ENCODE peak calls at places on chromosome 15, in nine cellular contexts. One of them, this sample, is unnamed.

GRCh38 chr15:68479406-68479805 is 47.4 kb upstream of the ITGA11 start:
- DNase-seq in T-helper 22 cell: no peak
- DNase-seq in K562: no peak
- DNase-seq in head of caudate nucleus: no peak
- DNase-seq in NCI-H1092: no peak
- DNase-seq in NCI-H510A treated with DMSO at 0.1 percent for 48 hours: no peak
- DNase-seq in nucleus accumbens: no peak
- DNase-seq in GM03348: peak
- DNase-seq in occipital lobe: peak
- DNase-seq in this sample: no peak

GRCh38 chr15:69100821-69101220 is 59.6 kb upstream of the GLCE start:
- DNase-seq in occipital lobe: no peak
- DNase-seq in NCI-H1092: no peak
- DNase-seq in nucleus accumbens: no peak
- DNase-seq in NCI-H510A treated with DMSO at 0.1 percent for 48 hours: no peak
- DNase-seq in T-helper 22 cell: no peak
- DNase-seq in K562: no peak
- DNase-seq in GM03348: no peak
- DNase-seq in head of caudate nucleus: no peak
- DNase-seq in this sample: no peak

GRCh38 chr15:88835646-88836045 is 32.4 kb downstream of the ACAN start:
- DNase-seq in nucleus accumbens: no peak
- DNase-seq in head of caudate nucleus: no peak
- DNase-seq in K562: no peak
- DNase-seq in GM03348: peak
- DNase-seq in occipital lobe: no peak
- DNase-seq in NCI-H510A treated with DMSO at 0.1 percent for 48 hours: no peak
- DNase-seq in T-helper 22 cell: no peak
- DNase-seq in NCI-H1092: no peak
- DNase-seq in this sample: no peak

GRCh38 chr15:33746203-33746602 is 222.1 kb upstream of the CHRM5 start:
- DNase-seq in NCI-H1092: no peak
- DNase-seq in K562: no peak
- DNase-seq in occipital lobe: no peak
- DNase-seq in nucleus accumbens: no peak
- DNase-seq in T-helper 22 cell: no peak
- DNase-seq in head of caudate nucleus: no peak
- DNase-seq in NCI-H510A treated with DMSO at 0.1 percent for 48 hours: no peak
- DNase-seq in GM03348: no peak
- DNase-seq in this sample: no peak

GRCh38 chr15:80932989-80933388 is 56.6 kb downstream of the MESD start:
- DNase-seq in NCI-H510A treated with DMSO at 0.1 percent for 48 hours: no peak
- DNase-seq in GM03348: no peak
- DNase-seq in K562: no peak
- DNase-seq in T-helper 22 cell: no peak
- DNase-seq in nucleus accumbens: no peak
- DNase-seq in NCI-H1092: no peak
- DNase-seq in head of caudate nucleus: no peak
- DNase-seq in occipital lobe: no peak
- DNase-seq in this sample: no peak

GRCh38 chr15:67690936-67691335 is 134.4 kb upstream of the SKOR1 start:
- DNase-seq in head of caudate nucleus: no peak
- DNase-seq in occipital lobe: no peak
- DNase-seq in T-helper 22 cell: no peak
- DNase-seq in GM03348: no peak
- DNase-seq in NCI-H510A treated with DMSO at 0.1 percent for 48 hours: peak
- DNase-seq in K562: no peak
- DNase-seq in nucleus accumbens: no peak
- DNase-seq in NCI-H1092: no peak
- DNase-seq in this sample: no peak

GRCh38 chr15:22969512-22969911 is 10.7 kb downstream of the CYFIP1 start:
- DNase-seq in NCI-H510A treated with DMSO at 0.1 percent for 48 hours: no peak
- DNase-seq in occipital lobe: no peak
- DNase-seq in head of caudate nucleus: no peak
- DNase-seq in T-helper 22 cell: no peak
- DNase-seq in NCI-H1092: no peak
- DNase-seq in GM03348: no peak
- DNase-seq in K562: no peak
- DNase-seq in nucleus accumbens: no peak
- DNase-seq in this sample: no peak

GRCh38 chr15:48645558-48646330 is at the start of gene FBN1:
- DNase-seq in K562: no peak
- DNase-seq in NCI-H1092: no peak
- DNase-seq in GM03348: peak
- DNase-seq in head of caudate nucleus: peak
- DNase-seq in nucleus accumbens: peak
- DNase-seq in T-helper 22 cell: no peak
- DNase-seq in occipital lobe: peak
- DNase-seq in NCI-H510A treated with DMSO at 0.1 percent for 48 hours: no peak
- DNase-seq in this sample: peak

GRCh38 chr15:92906563-92907081 is 6.5 kb downstream of the CHD2 start:
- DNase-seq in GM03348: no peak
- DNase-seq in NCI-H1092: no peak
- DNase-seq in nucleus accumbens: no peak
- DNase-seq in head of caudate nucleus: no peak
- DNase-seq in NCI-H510A treated with DMSO at 0.1 percent for 48 hours: no peak
- DNase-seq in occipital lobe: no peak
- DNase-seq in K562: peak
- DNase-seq in T-helper 22 cell: peak
- DNase-seq in this sample: no peak

GRCh38 chr15:90419738-90420487 is 31.9 kb downstream of the IQGAP1 start:
- DNase-seq in NCI-H1092: no peak
- DNase-seq in head of caudate nucleus: no peak
- DNase-seq in NCI-H510A treated with DMSO at 0.1 percent for 48 hours: no peak
- DNase-seq in nucleus accumbens: no peak
- DNase-seq in GM03348: peak
- DNase-seq in K562: no peak
- DNase-seq in occipital lobe: no peak
- DNase-seq in T-helper 22 cell: no peak
- DNase-seq in this sample: no peak

GRCh38 chr15:77838595-77838994 is 205.9 kb upstream of the LINGO1 start:
- DNase-seq in NCI-H510A treated with DMSO at 0.1 percent for 48 hours: no peak
- DNase-seq in head of caudate nucleus: no peak
- DNase-seq in K562: no peak
- DNase-seq in occipital lobe: no peak
- DNase-seq in NCI-H1092: no peak
- DNase-seq in nucleus accumbens: no peak
- DNase-seq in T-helper 22 cell: no peak
- DNase-seq in GM03348: no peak
- DNase-seq in this sample: peak

GRCh38 chr15:71650603-71651002 is 159.8 kb upstream of the NR2E3 start:
- DNase-seq in occipital lobe: no peak
- DNase-seq in nucleus accumbens: no peak
- DNase-seq in GM03348: no peak
- DNase-seq in T-helper 22 cell: no peak
- DNase-seq in NCI-H510A treated with DMSO at 0.1 percent for 48 hours: no peak
- DNase-seq in K562: no peak
- DNase-seq in NCI-H1092: no peak
- DNase-seq in head of caudate nucleus: no peak
- DNase-seq in this sample: no peak

GRCh38 chr15:58229297-58229768 is 91.2 kb downstream of the AQP9 start:
- DNase-seq in NCI-H510A treated with DMSO at 0.1 percent for 48 hours: no peak
- DNase-seq in head of caudate nucleus: no peak
- DNase-seq in occipital lobe: peak
- DNase-seq in GM03348: peak
- DNase-seq in K562: no peak
- DNase-seq in nucleus accumbens: peak
- DNase-seq in T-helper 22 cell: no peak
- DNase-seq in NCI-H1092: no peak
- DNase-seq in this sample: no peak

GRCh38 chr15:82952156-82953081 is at the start of gene HOMER2:
- DNase-seq in occipital lobe: no peak
- DNase-seq in T-helper 22 cell: no peak
- DNase-seq in head of caudate nucleus: peak
- DNase-seq in NCI-H1092: no peak
- DNase-seq in NCI-H510A treated with DMSO at 0.1 percent for 48 hours: peak
- DNase-seq in nucleus accumbens: no peak
- DNase-seq in K562: no peak
- DNase-seq in GM03348: peak
- DNase-seq in this sample: no peak

GRCh38 chr15:73017987-73018386 is 34.3 kb upstream of the NEO1 start:
- DNase-seq in NCI-H510A treated with DMSO at 0.1 percent for 48 hours: no peak
- DNase-seq in occipital lobe: no peak
- DNase-seq in T-helper 22 cell: no peak
- DNase-seq in head of caudate nucleus: no peak
- DNase-seq in nucleus accumbens: no peak
- DNase-seq in NCI-H1092: no peak
- DNase-seq in GM03348: no peak
- DNase-seq in K562: no peak
- DNase-seq in this sample: no peak

GRCh38 chr15:32657198-32657886 is 15.8 kb downstream of the SCG5 start:
- DNase-seq in GM03348: no peak
- DNase-seq in occipital lobe: no peak
- DNase-seq in NCI-H1092: no peak
- DNase-seq in NCI-H510A treated with DMSO at 0.1 percent for 48 hours: no peak
- DNase-seq in T-helper 22 cell: no peak
- DNase-seq in nucleus accumbens: no peak
- DNase-seq in head of caudate nucleus: no peak
- DNase-seq in K562: peak
- DNase-seq in this sample: no peak

GRCh38 chr15:93719941-93720351 is 511.4 kb upstream of the MCTP2 start:
- DNase-seq in NCI-H510A treated with DMSO at 0.1 percent for 48 hours: no peak
- DNase-seq in nucleus accumbens: no peak
- DNase-seq in K562: no peak
- DNase-seq in GM03348: no peak
- DNase-seq in NCI-H1092: no peak
- DNase-seq in occipital lobe: no peak
- DNase-seq in T-helper 22 cell: no peak
- DNase-seq in head of caudate nucleus: no peak
- DNase-seq in this sample: no peak

GRCh38 chr15:35293353-35294130 is 208.4 kb upstream of the NANOGP8 start:
- DNase-seq in GM03348: peak
- DNase-seq in occipital lobe: no peak
- DNase-seq in head of caudate nucleus: no peak
- DNase-seq in T-helper 22 cell: no peak
- DNase-seq in NCI-H510A treated with DMSO at 0.1 percent for 48 hours: no peak
- DNase-seq in K562: peak
- DNase-seq in NCI-H1092: no peak
- DNase-seq in nucleus accumbens: no peak
- DNase-seq in this sample: no peak

GRCh38 chr15:60396100-60396499 is 1.7 kb downstream of the ANXA2 start:
- DNase-seq in head of caudate nucleus: no peak
- DNase-seq in occipital lobe: no peak
- DNase-seq in K562: no peak
- DNase-seq in NCI-H1092: no peak
- DNase-seq in NCI-H510A treated with DMSO at 0.1 percent for 48 hours: no peak
- DNase-seq in nucleus accumbens: no peak
- DNase-seq in T-helper 22 cell: no peak
- DNase-seq in GM03348: no peak
- DNase-seq in this sample: no peak

GRCh38 chr15:83112959-83113299 is 5.5 kb downstream of the TM6SF1 start:
- DNase-seq in NCI-H510A treated with DMSO at 0.1 percent for 48 hours: no peak
- DNase-seq in T-helper 22 cell: no peak
- DNase-seq in occipital lobe: no peak
- DNase-seq in K562: no peak
- DNase-seq in GM03348: no peak
- DNase-seq in nucleus accumbens: no peak
- DNase-seq in head of caudate nucleus: no peak
- DNase-seq in NCI-H1092: no peak
- DNase-seq in this sample: no peak

GRCh38 chr15:87610366-87610765 is 646.2 kb downstream of the NTRK3 start:
- DNase-seq in occipital lobe: no peak
- DNase-seq in K562: peak
- DNase-seq in NCI-H1092: no peak
- DNase-seq in GM03348: no peak
- DNase-seq in T-helper 22 cell: no peak
- DNase-seq in nucleus accumbens: no peak
- DNase-seq in head of caudate nucleus: no peak
- DNase-seq in NCI-H510A treated with DMSO at 0.1 percent for 48 hours: no peak
- DNase-seq in this sample: no peak

GRCh38 chr15:99542828-99543227 is 23.0 kb upstream of the MEF2A start:
- DNase-seq in NCI-H510A treated with DMSO at 0.1 percent for 48 hours: no peak
- DNase-seq in GM03348: no peak
- DNase-seq in head of caudate nucleus: no peak
- DNase-seq in occipital lobe: no peak
- DNase-seq in T-helper 22 cell: no peak
- DNase-seq in nucleus accumbens: no peak
- DNase-seq in K562: no peak
- DNase-seq in NCI-H1092: no peak
- DNase-seq in this sample: no peak

GRCh38 chr15:76147906-76148553 is 88.2 kb downstream of the TMEM266 start:
- DNase-seq in occipital lobe: no peak
- DNase-seq in NCI-H1092: no peak
- DNase-seq in nucleus accumbens: no peak
- DNase-seq in T-helper 22 cell: peak
- DNase-seq in head of caudate nucleus: peak
- DNase-seq in GM03348: peak
- DNase-seq in K562: peak
- DNase-seq in NCI-H510A treated with DMSO at 0.1 percent for 48 hours: peak
- DNase-seq in this sample: peak

GRCh38 chr15:71451080-71451479 is 335.8 kb downstream of the THSD4 start:
- DNase-seq in NCI-H1092: no peak
- DNase-seq in K562: no peak
- DNase-seq in NCI-H510A treated with DMSO at 0.1 percent for 48 hours: no peak
- DNase-seq in head of caudate nucleus: no peak
- DNase-seq in T-helper 22 cell: no peak
- DNase-seq in occipital lobe: no peak
- DNase-seq in nucleus accumbens: no peak
- DNase-seq in GM03348: no peak
- DNase-seq in this sample: no peak

GRCh38 chr15:50906954-50907865 is 1.3 kb upstream of the AP4E1 start:
- DNase-seq in head of caudate nucleus: no peak
- DNase-seq in NCI-H510A treated with DMSO at 0.1 percent for 48 hours: no peak
- DNase-seq in NCI-H1092: no peak
- DNase-seq in occipital lobe: no peak
- DNase-seq in K562: peak
- DNase-seq in GM03348: no peak
- DNase-seq in T-helper 22 cell: peak
- DNase-seq in nucleus accumbens: no peak
- DNase-seq in this sample: no peak

GRCh38 chr15:65391732-65392131 is 13.9 kb upstream of the IGDCC3 start:
- DNase-seq in head of caudate nucleus: no peak
- DNase-seq in nucleus accumbens: no peak
- DNase-seq in NCI-H510A treated with DMSO at 0.1 percent for 48 hours: no peak
- DNase-seq in T-helper 22 cell: no peak
- DNase-seq in NCI-H1092: no peak
- DNase-seq in occipital lobe: no peak
- DNase-seq in K562: no peak
- DNase-seq in GM03348: no peak
- DNase-seq in this sample: no peak

GRCh38 chr15:78156653-78157052 is 7.5 kb downstream of the IDH3A start:
- DNase-seq in K562: no peak
- DNase-seq in NCI-H510A treated with DMSO at 0.1 percent for 48 hours: no peak
- DNase-seq in nucleus accumbens: no peak
- DNase-seq in NCI-H1092: no peak
- DNase-seq in T-helper 22 cell: no peak
- DNase-seq in occipital lobe: no peak
- DNase-seq in GM03348: no peak
- DNase-seq in head of caudate nucleus: no peak
- DNase-seq in this sample: no peak

GRCh38 chr15:84747423-84748273 is 744 bp upstream of the ZNF592 start:
- DNase-seq in head of caudate nucleus: no peak
- DNase-seq in NCI-H510A treated with DMSO at 0.1 percent for 48 hours: peak
- DNase-seq in occipital lobe: peak
- DNase-seq in K562: peak
- DNase-seq in T-helper 22 cell: peak
- DNase-seq in GM03348: peak
- DNase-seq in nucleus accumbens: peak
- DNase-seq in NCI-H1092: peak
- DNase-seq in this sample: peak

GRCh38 chr15:36885709-36886108 is 214.6 kb downstream of the MEIS2 start:
- DNase-seq in NCI-H1092: no peak
- DNase-seq in T-helper 22 cell: no peak
- DNase-seq in nucleus accumbens: no peak
- DNase-seq in NCI-H510A treated with DMSO at 0.1 percent for 48 hours: no peak
- DNase-seq in K562: no peak
- DNase-seq in head of caudate nucleus: no peak
- DNase-seq in GM03348: no peak
- DNase-seq in occipital lobe: no peak
- DNase-seq in this sample: no peak

GRCh38 chr15:38129531-38130199 is 123.0 kb upstream of the SPRED1 start:
- DNase-seq in head of caudate nucleus: peak
- DNase-seq in NCI-H510A treated with DMSO at 0.1 percent for 48 hours: no peak
- DNase-seq in nucleus accumbens: peak
- DNase-seq in K562: peak
- DNase-seq in NCI-H1092: no peak
- DNase-seq in T-helper 22 cell: no peak
- DNase-seq in occipital lobe: peak
- DNase-seq in GM03348: peak
- DNase-seq in this sample: peak

This sample was measured in kidney.